ENCODE peak calls at places on chromosomes 11 and 22, in four cellular contexts. V is activated gamma-delta T cell treated with anti-CD3 and anti-CD28 coated beads, Interleukin-2, amount 50 U/mL, for 16 hours; L is stimulated activated CD4-positive, alpha-beta T cell treated with anti-CD3 and anti-CD28 coated beads, TNF-alpha, amount 100 ng/mL, for 24 hours; Y is tibial nerve. X is an unnamed sample.

GRCh38 chr11:70521475-70522260 is 123.3 kb downstream of the CTTN start:
- DNase-seq in Y (no peak), L (no peak), V (no peak), X (no peak)

GRCh38 chr11:11125618-11126017 is 227.4 kb downstream of the CSNK2A3 start:
- DNase-seq in V (no peak), Y (no peak), L (no peak), X (no peak)

GRCh38 chr11:76716268-76716667 is 45.7 kb upstream of the LRRC32 start:
- DNase-seq in L (no peak), Y (no peak), V (no peak), X (no peak)

GRCh38 chr22:32854351-32854804 is 52.9 kb downstream of the TIMP3 start:
- DNase-seq in V (no peak), Y (no peak), L (no peak), X (no peak)

GRCh38 chr11:86951706-86952105 is 3.5 kb downstream of the FZD4 start:
- DNase-seq in Y (no peak), V (no peak), L (no peak), X (no peak)

GRCh38 chr11:103792981-103793468 is 243.4 kb upstream of the DDI1 start:
- DNase-seq in Y (no peak), V (no peak), L (no peak), X (no peak)

GRCh38 chr11:65129649-65130441 is 4.5 kb downstream of the SYVN1 start:
- DNase-seq in Y (no peak), L (no peak), V (no peak), X (no peak)

GRCh38 chr11:61569701-61570100 is 11.2 kb downstream of the SYT7 start:
- DNase-seq in Y (no peak), V (no peak), L (no peak), X (no peak)

GRCh38 chr11:126956664-126957063 is 43.9 kb downstream of the KIRREL3 start:
- DNase-seq in L (no peak), Y (no peak), V (no peak), X (no peak)

GRCh38 chr22:41915783-41916493 is 1.1 kb upstream of the SHISA8 start:
- DNase-seq in Y (no peak), L (no peak), V (no peak), X (no peak)

X was measured in omental fat pad.